ENCODE peak calls at places on chromosomes 7 and 10, in nine cellular contexts. J is ovary, V is testis, P is lower leg skin, X is spleen, O is IMR-90, S is uterus, E is A549, Y is heart left ventricle. K is an unnamed sample.

GRCh38 chr10:68107651-68108449 is 1.4 kb upstream of the MYPN start:
- DNase-seq in J (no peak), V (no peak), P (no peak), X (no peak), O (no peak), S (no peak), E (no peak), Y (no peak), K (no peak)

GRCh38 chr7:157875230-157876179 is 538.7 kb downstream of the DNAJB6 start:
- DNase-seq in J (no peak), V (peak), P (no peak), X (peak), O (no peak), S (no peak), E (peak), Y (peak), K (no peak)

GRCh38 chr10:131450220-131450765 is 138.8 kb upstream of the TCERG1L start:
- DNase-seq in J (no peak), V (no peak), P (peak), X (no peak), O (no peak), S (no peak), E (no peak), Y (no peak), K (no peak)

GRCh38 chr7:157751951-157752673 is 415.3 kb downstream of the DNAJB6 start:
- DNase-seq in J (no peak), V (no peak), P (no peak), X (no peak), O (no peak), S (no peak), E (no peak), Y (no peak), K (no peak)

GRCh38 chr7:118878336-118878735 is 653.8 kb downstream of the ANKRD7 start:
- DNase-seq in J (no peak), V (no peak), P (no peak), X (no peak), O (no peak), S (no peak), E (no peak), Y (no peak), K (no peak)

GRCh38 chr10:58300676-58301075 is 31.7 kb downstream of the CISD1 start:
- DNase-seq in J (no peak), V (no peak), P (no peak), X (no peak), O (no peak), S (no peak), E (no peak), Y (no peak), K (no peak)

GRCh38 chr10:93873427-93874115 is 20.2 kb upstream of the SLC35G1 start:
- DNase-seq in J (no peak), V (no peak), P (no peak), X (no peak), O (peak), S (no peak), E (peak), Y (no peak), K (peak)

GRCh38 chr7:143418681-143419458 is 10.2 kb upstream of the EPHA1 start:
- DNase-seq in J (no peak), V (no peak), P (no peak), X (no peak), O (no peak), S (no peak), E (no peak), Y (no peak), K (no peak)

GRCh38 chr7:25663877-25664276 is 435.6 kb upstream of the NPVF start:
- DNase-seq in J (no peak), V (no peak), P (no peak), X (no peak), O (no peak), S (peak), E (no peak), Y (no peak), K (no peak)

GRCh38 chr10:1520909-1521565 is 216.3 kb downstream of the ADARB2 start:
- DNase-seq in J (no peak), V (no peak), P (no peak), X (no peak), O (no peak), S (no peak), E (no peak), Y (no peak), K (no peak)

GRCh38 chr7:125563964-125564529 is 634.4 kb upstream of the POT1 start:
- DNase-seq in J (no peak), V (no peak), P (no peak), X (peak), O (no peak), S (no peak), E (no peak), Y (no peak), K (no peak)

GRCh38 chr7:132548489-132549078 is 27.7 kb downstream of the PLXNA4 start:
- DNase-seq in J (no peak), V (no peak), P (no peak), X (no peak), O (peak), S (no peak), E (no peak), Y (no peak), K (no peak)

GRCh38 chr7:28528899-28529298 is 116.6 kb downstream of the CREB5 start:
- DNase-seq in J (no peak), V (no peak), P (no peak), X (no peak), O (peak), S (no peak), E (no peak), Y (peak), K (no peak)

GRCh38 chr7:98387544-98388226 is 13.2 kb downstream of the BAIAP2L1 start:
- DNase-seq in J (no peak), V (no peak), P (no peak), X (peak), O (no peak), S (no peak), E (no peak), Y (no peak), K (no peak)

GRCh38 chr7:155752756-155753445 is 59.4 kb downstream of the SHH start:
- DNase-seq in J (no peak), V (no peak), P (no peak), X (no peak), O (no peak), S (no peak), E (no peak), Y (no peak), K (no peak)

GRCh38 chr7:95919574-95919973 is 147.2 kb downstream of the DYNC1I1 start:
- DNase-seq in J (no peak), V (no peak), P (no peak), X (no peak), O (no peak), S (no peak), E (no peak), Y (no peak), K (no peak)

GRCh38 chr7:95917622-95918021 is 145.3 kb downstream of the DYNC1I1 start:
- DNase-seq in J (peak), V (no peak), P (no peak), X (no peak), O (no peak), S (no peak), E (no peak), Y (no peak), K (no peak)

GRCh38 chr7:95921543-95921942 is 149.2 kb downstream of the DYNC1I1 start:
- DNase-seq in J (no peak), V (no peak), P (no peak), X (no peak), O (no peak), S (no peak), E (no peak), Y (no peak), K (no peak)

GRCh38 chr7:95915731-95916130 is 143.4 kb downstream of the DYNC1I1 start:
- DNase-seq in J (no peak), V (no peak), P (no peak), X (no peak), O (no peak), S (no peak), E (no peak), Y (no peak), K (no peak)

GRCh38 chr7:95916573-95917371 is 144.4 kb downstream of the DYNC1I1 start:
- DNase-seq in J (peak), V (peak), P (peak), X (peak), O (peak), S (peak), E (peak), Y (peak), K (peak)
- H3K4me3 ChIP-seq in J (no peak), V (peak), P (no peak), X (peak), O (no peak), S (no peak), E (no peak), Y (peak), K (no peak)

GRCh38 chr10:6088721-6089333 is at the start of gene RBM17:
- DNase-seq in J (peak), V (peak), P (peak), X (peak), O (peak), S (peak), E (peak), Y (peak), K (peak)
- TF ChIP-seq POLR2A in J (peak), V (no peak), P (peak), X (peak), O (peak), S (peak), E (peak), Y (no peak), K (no peak)

DNA sequence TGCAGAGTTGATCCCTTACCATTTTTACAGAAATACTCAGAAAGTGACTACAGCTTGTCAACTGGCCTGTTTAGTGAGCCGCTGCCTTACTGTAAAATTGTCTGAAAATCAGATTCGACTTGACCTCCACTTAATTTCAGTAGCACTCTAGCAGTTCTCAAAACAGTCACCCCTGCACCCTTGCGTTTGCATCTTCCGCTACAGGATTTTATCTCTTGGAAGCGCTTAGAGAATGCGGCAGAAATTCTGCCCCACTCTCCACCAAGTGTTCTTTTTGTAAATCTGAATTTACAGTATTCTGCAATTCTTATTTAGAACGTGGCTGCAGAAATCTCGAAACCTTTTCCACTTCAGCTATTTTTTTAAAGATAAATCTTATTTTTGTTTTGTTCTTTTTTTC is 1.9 kb upstream of the TWIST1 start:
- DNase-seq in J (no peak), V (no peak), P (no peak), X (no peak), O (no peak), S (no peak), E (no peak), Y (no peak), K (no peak)
- H3K4me3 ChIP-seq in J (no peak), V (no peak), P (no peak), X (no peak), O (no peak), S (no peak), E (no peak), Y (no peak), K (no peak)

GRCh38 chr10:23051855-23052309 is 43.5 kb upstream of the MSRB2 start:
- DNase-seq in J (no peak), V (no peak), P (no peak), X (no peak), O (no peak), S (no peak), E (no peak), Y (no peak), K (no peak)

GRCh38 chr10:23051278-23051677 is 44.1 kb upstream of the MSRB2 start:
- DNase-seq in J (no peak), V (no peak), P (no peak), X (no peak), O (no peak), S (no peak), E (no peak), Y (no peak), K (no peak)

GRCh38 chr10:23053036-23053435 is 42.3 kb upstream of the MSRB2 start:
- DNase-seq in J (no peak), V (no peak), P (no peak), X (no peak), O (no peak), S (no peak), E (peak), Y (no peak), K (peak)

GRCh38 chr10:23058366-23058765 is 37.0 kb upstream of the MSRB2 start:
- DNase-seq in J (no peak), V (no peak), P (no peak), X (no peak), O (no peak), S (no peak), E (no peak), Y (no peak), K (no peak)

GRCh38 chr10:23055424-23056191 is 39.8 kb upstream of the MSRB2 start:
- DNase-seq in J (no peak), V (no peak), P (no peak), X (no peak), O (no peak), S (no peak), E (no peak), Y (no peak), K (no peak)
- TF ChIP-seq POLR2A in J (no peak), V (no peak), P (no peak), X (no peak), O (no peak), S (no peak), E (no peak), Y (no peak), K (no peak)

DNA sequence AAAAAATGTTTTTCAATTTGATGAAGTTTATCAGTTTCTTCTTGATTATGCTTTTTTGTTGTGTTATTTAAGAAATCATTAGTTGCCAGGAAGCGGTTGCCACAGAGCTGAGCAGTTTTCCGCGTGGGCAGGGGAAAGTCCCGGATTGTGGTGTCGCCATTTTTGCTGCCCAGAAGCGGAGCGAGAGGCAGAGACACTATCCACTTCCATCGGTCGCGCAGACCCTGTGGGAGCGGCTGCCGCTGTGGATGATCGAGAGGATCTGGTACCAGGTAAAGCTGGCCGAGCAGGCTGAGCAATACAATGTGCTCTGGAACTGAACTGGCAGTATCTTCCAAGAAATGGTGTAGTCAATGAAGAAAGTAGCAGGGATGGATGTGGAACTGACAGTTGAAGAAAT is 119.8 kb downstream of the ZNF736 start:
- DNase-seq in J (no peak), V (peak), P (no peak), X (no peak), O (no peak), S (no peak), E (no peak), Y (no peak), K (no peak)
- H3K4me3 ChIP-seq in J (no peak), V (peak), P (no peak), X (no peak), O (no peak), S (no peak), E (no peak), Y (no peak), K (no peak)

GRCh38 chr7:74523015-74523414 is 69.3 kb downstream of the GTF2IRD1 start:
- DNase-seq in J (no peak), V (no peak), P (no peak), X (no peak), O (no peak), S (no peak), E (no peak), Y (no peak), K (no peak)

GRCh38 chr7:74525140-74525539 is 71.4 kb downstream of the GTF2IRD1 start:
- DNase-seq in J (no peak), V (no peak), P (no peak), X (no peak), O (no peak), S (no peak), E (no peak), Y (no peak), K (no peak)

GRCh38 chr7:74526780-74527179 is 73.1 kb downstream of the GTF2IRD1 start:
- DNase-seq in J (no peak), V (no peak), P (no peak), X (no peak), O (no peak), S (no peak), E (no peak), Y (no peak), K (no peak)

GRCh38 chr7:74527842-74528241 is 74.1 kb downstream of the GTF2IRD1 start:
- DNase-seq in J (no peak), V (no peak), P (no peak), X (no peak), O (no peak), S (no peak), E (no peak), Y (no peak), K (peak)

DNA sequence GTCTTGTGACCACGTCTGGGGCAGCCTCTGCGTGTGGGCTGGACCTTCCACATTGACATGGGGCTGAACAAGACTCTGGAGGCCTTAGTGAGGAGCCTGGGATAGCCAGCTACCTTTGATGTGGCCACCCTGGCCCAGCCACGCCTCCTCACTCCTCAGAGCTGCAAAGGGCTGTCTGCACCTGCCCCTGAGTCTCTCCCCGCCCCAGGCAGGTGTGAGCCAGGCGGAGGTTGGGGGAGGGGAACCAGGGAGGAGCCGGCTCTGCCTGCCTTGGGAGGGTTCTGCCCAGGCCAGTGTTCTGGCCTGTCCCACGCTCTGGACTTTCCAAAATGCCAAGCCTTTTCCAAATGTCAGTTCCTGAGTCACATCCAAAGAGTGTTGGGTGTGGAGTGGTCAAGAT is 72.2 kb downstream of the GTF2IRD1 start:
- DNase-seq in J (no peak), V (no peak), P (no peak), X (no peak), O (no peak), S (no peak), E (no peak), Y (no peak), K (no peak)
- TF ChIP-seq POLR2A in J (no peak), V (no peak), P (no peak), X (no peak), O (no peak), S (no peak), E (no peak), Y (no peak), K (no peak)

GRCh38 chr7:91230503-91230902 is 33.7 kb upstream of the FZD1 start:
- DNase-seq in J (no peak), V (no peak), P (no peak), X (no peak), O (no peak), S (no peak), E (no peak), Y (no peak), K (no peak)

GRCh38 chr7:91228327-91228726 is 35.9 kb upstream of the FZD1 start:
- DNase-seq in J (no peak), V (no peak), P (no peak), X (no peak), O (peak), S (no peak), E (no peak), Y (no peak), K (no peak)

GRCh38 chr7:91230100-91230499 is 34.1 kb upstream of the FZD1 start:
- DNase-seq in J (no peak), V (no peak), P (no peak), X (no peak), O (no peak), S (no peak), E (no peak), Y (no peak), K (no peak)

GRCh38 chr7:91226411-91226810 is 37.8 kb upstream of the FZD1 start:
- DNase-seq in J (no peak), V (no peak), P (no peak), X (no peak), O (peak), S (no peak), E (no peak), Y (no peak), K (no peak)

GRCh38 chr7:91228927-91229326 is 35.3 kb upstream of the FZD1 start:
- DNase-seq in J (no peak), V (no peak), P (no peak), X (no peak), O (peak), S (no peak), E (no peak), Y (no peak), K (no peak)
- H3K4me3 ChIP-seq in J (no peak), V (no peak), P (no peak), X (no peak), O (no peak), S (no peak), E (no peak), Y (no peak), K (no peak)

GRCh38 chr10:22669163-22669711 is 45.1 kb downstream of the PIP4K2A start:
- DNase-seq in J (no peak), V (no peak), P (no peak), X (no peak), O (no peak), S (no peak), E (no peak), Y (no peak), K (no peak)

GRCh38 chr10:22670796-22671195 is 43.6 kb downstream of the PIP4K2A start:
- DNase-seq in J (no peak), V (no peak), P (no peak), X (no peak), O (peak), S (no peak), E (no peak), Y (no peak), K (no peak)

GRCh38 chr10:22674215-22674930 is 40.0 kb downstream of the PIP4K2A start:
- DNase-seq in J (no peak), V (no peak), P (no peak), X (no peak), O (peak), S (no peak), E (no peak), Y (no peak), K (no peak)

GRCh38 chr10:22673785-22674184 is 40.6 kb downstream of the PIP4K2A start:
- DNase-seq in J (no peak), V (no peak), P (no peak), X (no peak), O (no peak), S (no peak), E (no peak), Y (no peak), K (no peak)

GRCh38 chr10:22672594-22673392 is 41.6 kb downstream of the PIP4K2A start:
- DNase-seq in J (no peak), V (no peak), P (no peak), X (no peak), O (no peak), S (no peak), E (no peak), Y (no peak), K (no peak)
- TF ChIP-seq POLR2A in J (no peak), V (no peak), P (no peak), X (no peak), O (no peak), S (no peak), E (no peak), Y (no peak), K (no peak)

GRCh38 chr10:34936061-34936460 is 121.0 kb upstream of the PARD3 start:
- DNase-seq in J (no peak), V (no peak), P (no peak), X (no peak), O (no peak), S (no peak), E (no peak), Y (no peak), K (no peak)

GRCh38 chr10:34941471-34942357 is 126.6 kb upstream of the PARD3 start:
- DNase-seq in J (no peak), V (no peak), P (no peak), X (no peak), O (peak), S (no peak), E (no peak), Y (no peak), K (no peak)

GRCh38 chr10:34940436-34940835 is 125.3 kb upstream of the PARD3 start:
- DNase-seq in J (no peak), V (no peak), P (no peak), X (no peak), O (no peak), S (no peak), E (no peak), Y (no peak), K (no peak)
- H3K4me3 ChIP-seq in J (no peak), V (no peak), P (no peak), X (no peak), O (no peak), S (no peak), E (no peak), Y (no peak), K (no peak)

K was measured in thyroid gland.